ENCODE peak calls at places on chromosome 16, in four cellular contexts. B, W, F and M are unnamed samples.

GRCh38 chr16:71637398-71637797 is 11.4 kb downstream of the MARVELD3 start:
- DNase-seq in F (no peak), W (peak), B (no peak), M (no peak)

GRCh38 chr16:74850027-74850426 is 75.4 kb upstream of the FA2H start:
- DNase-seq in B (no peak), F (no peak), W (no peak), M (no peak)

GRCh38 chr16:60203525-60204124 is 1469.5 kb upstream of the GOT2 start:
- DNase-seq in F (no peak), B (no peak), W (no peak), M (no peak)

GRCh38 chr16:56878455-56878854 is 13.4 kb downstream of the SLC12A3 start:
- DNase-seq in F (no peak), W (no peak), B (no peak), M (no peak)

GRCh38 chr16:8519179-8519578 is 71.1 kb downstream of the TMEM114 start:
- DNase-seq in B (no peak), W (no peak), F (no peak), M (no peak)

GRCh38 chr16:88069397-88070168 is 118.3 kb downstream of the BANP start:
- DNase-seq in F (peak), W (no peak), B (no peak), M (no peak)

GRCh38 chr16:88437367-88437964 is 15.6 kb upstream of the ZFPM1 start:
- DNase-seq in F (peak), B (peak), W (no peak), M (no peak)

GRCh38 chr16:54277845-54278703 is 8.5 kb downstream of the IRX3 start:
- DNase-seq in B (no peak), F (no peak), W (no peak), M (no peak)

GRCh38 chr16:2157480-2158261 is 2.1 kb downstream of the TRAF7 start:
- DNase-seq in F (no peak), W (no peak), B (no peak), M (no peak)

GRCh38 chr16:87226926-87227650 is 90.1 kb downstream of the C16orf95 start:
- DNase-seq in F (no peak), B (no peak), W (peak), M (no peak)

GRCh38 chr16:11851301-11852091 is at the start of gene RSL1D1:
- DNase-seq in B (peak), W (peak), F (peak), M (peak)

GRCh38 chr16:47660540-47660939 is 199.4 kb downstream of the PHKB start:
- DNase-seq in F (no peak), B (no peak), W (no peak), M (no peak)

GRCh38 chr16:81940781-81941560 is 70.3 kb downstream of the SDR42E1 start:
- DNase-seq in W (peak), B (peak), F (no peak), M (peak)

GRCh38 chr16:22813946-22814325 is at the start of gene HS3ST2:
- DNase-seq in B (no peak), W (no peak), F (peak), M (no peak)

GRCh38 chr16:6571044-6571443 is 761.6 kb upstream of the RBFOX1 start:
- DNase-seq in B (no peak), W (no peak), F (no peak), M (no peak)

GRCh38 chr16:30626230-30626629 is 16.0 kb upstream of the ZNF689 start:
- DNase-seq in W (no peak), B (no peak), F (no peak), M (no peak)

GRCh38 chr16:2270070-2270462 is 2.1 kb upstream of the RNPS1 start:
- DNase-seq in F (no peak), B (no peak), W (no peak), M (no peak)

GRCh38 chr16:31094088-31094423 is 541 bp downstream of the VKORC1 start:
- DNase-seq in B (no peak), F (peak), W (peak), M (no peak)

GRCh38 chr16:56136256-56136655 is 55.0 kb upstream of the GNAO1 start:
- DNase-seq in W (no peak), B (no peak), F (no peak), M (no peak)

GRCh38 chr16:73020409-73020884 is 27.5 kb downstream of the ZFHX3 start:
- DNase-seq in W (peak), F (peak), B (peak), M (peak)

GRCh38 chr16:57373117-57373947 is 1.0 kb downstream of the CX3CL1 start:
- DNase-seq in F (no peak), W (no peak), B (no peak), M (no peak)

GRCh38 chr16:19114359-19115147 is 789 bp downstream of the ITPRIPL2 start:
- DNase-seq in F (peak), B (no peak), W (peak), M (no peak)

GRCh38 chr16:86676216-86676800 is 98.0 kb downstream of the FOXL1 start:
- DNase-seq in W (peak), F (no peak), B (peak), M (no peak)

GRCh38 chr16:29680180-29680598 is 1.2 kb downstream of the QPRT start:
- DNase-seq in B (no peak), W (no peak), F (no peak), M (no peak)